ENCODE peak calls at places on chromosomes 11 and 22, in seven cellular contexts. N is HCT116; U is CD8-positive, alpha-beta T cell; I is heart left ventricle; W is BE2C; H is GM23338; O is right lobe of liver. B is an unnamed sample.

GRCh38 chr11:105054723-105055492 is 9.8 kb upstream of the CARD16 start:
- DNase-seq in N (no peak), U (no peak), I (no peak), W (no peak), H (no peak), O (no peak), B (no peak)

GRCh38 chr11:79393362-79394043 is 47.3 kb downstream of the TENM4 start:
- DNase-seq in N (no peak), U (no peak), I (no peak), W (peak; percentile 97), H (peak; percentile 54), O (no peak), B (no peak)

GRCh38 chr22:22767876-22768602 is 119.6 kb upstream of the IGLL5 start:
- DNase-seq in N (no peak), U (no peak), I (no peak), W (no peak), H (peak; percentile 80), O (no peak), B (no peak)

GRCh38 chr11:72411623-72412532 is 22.5 kb downstream of the CLPB start:
- DNase-seq in N (no peak), U (no peak), I (peak; percentile 34), W (peak; percentile 98), H (no peak), O (no peak), B (peak; percentile 67)

GRCh38 chr22:44347098-44347497 is 34.3 kb upstream of the SHISAL1 start:
- DNase-seq in N (no peak), U (no peak), I (no peak), W (no peak), H (no peak), O (no peak), B (no peak)

GRCh38 chr11:67365756-67366384 is 7.5 kb downstream of the CLCF1 start:
- DNase-seq in N (no peak), U (no peak), I (no peak), W (no peak), H (no peak), O (no peak), B (no peak)

GRCh38 chr22:47361247-47361646 is 598.8 kb downstream of the TBC1D22A start:
- DNase-seq in N (no peak), U (no peak), I (no peak), W (no peak), H (no peak), O (no peak), B (no peak)

GRCh38 chr11:2325719-2326118 is 23.9 kb downstream of the TSPAN32 start:
- DNase-seq in N (no peak), U (no peak), I (peak; percentile 64), W (no peak), H (no peak), O (peak; percentile 92), B (no peak)

GRCh38 chr11:70559516-70559915 is 161.2 kb downstream of the CTTN start:
- DNase-seq in N (no peak), U (no peak), I (no peak), W (no peak), H (no peak), O (no peak), B (no peak)

GRCh38 chr11:65041206-65042035 is at the start of gene SAC3D1:
- DNase-seq in N (peak; percentile 19), U (no peak), I (no peak), W (no peak), H (peak; percentile 72), O (peak; percentile 81), B (no peak)

GRCh38 chr22:33167998-33168397 is 109.8 kb upstream of the SYN3 start:
- DNase-seq in N (no peak), U (no peak), I (no peak), W (no peak), H (no peak), O (no peak), B (no peak)

GRCh38 chr11:66851698-66852465 is 5.0 kb upstream of the LRFN4 start:
- DNase-seq in N (no peak), U (no peak), I (no peak), W (peak; percentile 63), H (peak; percentile 78), O (no peak), B (peak; percentile 42)

GRCh38 chr11:79694368-79694767 is 253.5 kb upstream of the TENM4 start:
- DNase-seq in N (no peak), U (no peak), I (no peak), W (no peak), H (no peak), O (no peak), B (no peak)

GRCh38 chr11:119684361-119685072 is 44.5 kb downstream of the NECTIN1 start:
- DNase-seq in N (no peak), U (no peak), I (no peak), W (peak; percentile 50), H (no peak), O (no peak), B (no peak)

GRCh38 chr11:64726211-64726641 is 3.2 kb upstream of the NRXN2 start:
- DNase-seq in N (no peak), U (no peak), I (no peak), W (no peak), H (peak; percentile 41), O (no peak), B (no peak)

GRCh38 chr11:111206472-111206871 is 39.1 kb upstream of the POU2AF2 start:
- DNase-seq in N (no peak), U (no peak), I (no peak), W (no peak), H (no peak), O (no peak), B (no peak)

GRCh38 chr11:126268361-126268707 is 361 bp downstream of the SRPRA start:
- DNase-seq in N (no peak), U (no peak), I (no peak), W (no peak), H (peak; percentile 55), O (no peak), B (no peak)

GRCh38 chr22:46352691-46353386 is 17.3 kb downstream of the TRMU start:
- DNase-seq in N (no peak), U (no peak), I (peak; percentile 71), W (peak; percentile 90), H (no peak), O (no peak), B (no peak)

GRCh38 chr11:63020671-63021255 is 5.1 kb upstream of the SLC22A8 start:
- DNase-seq in N (peak; percentile 56), U (no peak), I (no peak), W (no peak), H (peak; percentile 86), O (no peak), B (no peak)

GRCh38 chr22:31489632-31490495 is at the start of gene EIF4ENIF1:
- DNase-seq in N (peak; percentile 46), U (peak; percentile 93), I (peak; percentile 93), W (peak; percentile 92), H (peak; percentile 87), O (peak; percentile 91), B (peak; percentile 89)

DNA sequence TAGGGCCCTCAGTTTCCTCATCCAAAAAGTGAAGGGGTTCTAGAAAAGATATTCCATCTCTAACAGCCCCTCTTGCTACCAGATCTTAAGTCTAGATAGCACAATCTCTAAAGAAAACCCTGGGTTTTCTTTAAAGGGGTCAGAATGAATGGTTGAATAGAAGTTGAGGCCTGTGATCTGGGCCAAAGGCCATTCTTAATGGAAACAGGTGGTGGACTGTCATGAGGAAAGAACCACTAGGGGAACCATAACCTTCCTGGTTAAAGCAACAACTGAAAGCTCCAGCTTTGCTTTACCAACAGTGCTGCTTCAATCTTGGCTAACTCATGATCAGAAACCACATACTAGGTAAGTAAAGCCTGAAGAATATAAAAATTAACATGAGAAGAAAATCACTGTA is 1.8 kb downstream of the CELF1 start:
- DNase-seq in N (no peak), U (no peak), I (no peak), W (no peak), H (peak; percentile 62), O (no peak), B (no peak)
- TF ChIP-seq CTCF in N (peak; percentile 13), U (no peak), I (peak; percentile 22), W (peak; percentile 56), H (peak; percentile 32), O (peak; percentile 29), B (peak; percentile 55)

DNA sequence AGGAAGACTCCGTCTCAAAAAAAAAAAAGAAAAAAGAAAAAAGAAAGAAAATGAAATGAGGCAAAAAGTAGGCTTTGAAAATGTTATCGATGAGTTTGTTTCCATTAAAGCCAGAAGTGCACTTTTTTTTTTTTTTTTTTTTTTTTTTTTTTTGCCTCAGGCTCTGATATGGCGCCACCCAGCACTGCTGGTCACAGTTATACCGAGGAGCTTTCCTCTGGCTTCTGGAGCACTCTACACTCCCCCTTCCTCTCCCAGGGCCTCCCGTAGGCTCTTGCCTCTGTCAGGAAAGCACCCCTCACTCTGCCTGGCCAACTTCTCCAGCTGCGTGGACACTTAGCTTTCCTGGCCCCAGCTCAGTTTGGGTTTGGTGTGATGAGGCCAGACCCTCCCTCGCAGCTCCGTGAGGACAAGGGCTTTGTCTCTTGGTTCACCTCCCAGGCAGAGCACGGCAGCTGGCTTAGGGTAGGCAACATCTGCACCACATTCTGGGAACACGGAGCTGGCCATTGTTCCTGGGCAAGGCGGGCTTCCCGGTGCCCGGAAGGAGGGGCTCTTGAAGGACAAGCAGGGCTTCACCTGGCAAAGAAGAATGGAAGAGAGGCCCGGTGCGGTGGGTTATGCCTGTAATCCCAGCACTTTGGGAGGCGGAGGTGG is 16.9 kb downstream of the FADS2 start:
- DNase-seq in N (no peak), U (no peak), I (no peak), W (no peak), H (no peak), O (no peak), B (no peak)
- H3K36me3 ChIP-seq in N (no peaks in the 10 kb centered on the region), U (peaks cover 3% of the 10 kb centered on the region), I (peaks cover 68% of the 10 kb centered on the region), W (peaks cover 25% of the 10 kb centered on the region), H (peaks cover 72% of the 10 kb centered on the region), O (peaks cover 12% of the 10 kb centered on the region), B (peaks cover 46% of the 10 kb centered on the region)

GRCh38 chr11:127470485-127470884 is 469.9 kb upstream of the KIRREL3 start:
- DNase-seq in N (no peak), U (no peak), I (no peak), W (no peak), H (peak; percentile 56), O (no peak), B (no peak)

GRCh38 chr11:127474735-127475134 is 474.2 kb upstream of the KIRREL3 start:
- DNase-seq in N (no peak), U (no peak), I (no peak), W (no peak), H (no peak), O (no peak), B (no peak)

DNA sequence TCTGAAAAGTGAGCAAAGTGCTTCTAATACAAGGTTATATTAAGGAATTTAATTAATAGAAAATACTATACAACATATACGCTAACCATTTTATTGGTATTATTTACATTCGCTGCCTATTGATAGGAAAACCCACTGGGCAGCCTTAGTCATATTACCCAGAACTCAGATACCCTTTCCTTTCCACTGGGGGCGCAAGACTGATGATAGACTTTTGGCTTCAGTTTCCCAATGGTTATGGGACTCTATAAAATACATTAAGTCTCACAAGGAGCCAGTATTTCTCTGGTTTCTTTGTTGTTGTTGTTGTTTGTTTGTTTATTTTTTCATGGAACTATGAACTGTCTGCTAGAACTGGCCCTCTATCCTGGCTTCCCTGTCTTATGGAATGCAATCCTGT is 471.1 kb upstream of the KIRREL3 start:
- DNase-seq in N (no peak), U (no peak), I (no peak), W (no peak), H (peak; percentile 40), O (no peak), B (no peak)
- TF ChIP-seq CTCF in N (no peak), U (no peak), I (no peak), W (peak; percentile 39), H (peak; percentile 54), O (no peak), B (peak; percentile 35)

DNA sequence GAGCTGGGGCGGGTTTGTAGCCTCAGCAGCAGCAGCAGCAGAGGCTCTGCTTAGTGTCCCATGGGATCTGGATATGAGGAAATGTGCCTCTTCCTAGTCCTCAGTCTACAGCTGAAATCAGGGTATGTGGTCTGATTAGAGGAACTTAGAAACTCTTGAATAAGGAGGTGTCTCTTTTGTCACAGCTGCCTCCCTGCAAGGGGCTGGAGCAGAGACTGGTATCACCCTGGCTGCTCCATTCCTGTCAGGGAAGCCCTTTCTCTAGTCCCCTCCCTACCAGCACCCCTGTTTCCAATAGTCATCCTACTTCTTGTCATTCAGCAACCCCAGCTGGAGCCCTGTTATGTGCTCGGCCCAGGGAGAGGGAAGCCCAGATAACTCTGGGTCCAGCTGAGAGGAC is 54.3 kb downstream of the CEP164 start:
- DNase-seq in N (no peak), U (no peak), I (no peak), W (no peak), H (no peak), O (no peak), B (no peak)
- H3K36me3 ChIP-seq in N (peaks cover 5% of the 10 kb centered on the region), U (peaks cover 22% of the 10 kb centered on the region), I (peaks cover 43% of the 10 kb centered on the region), W (peaks cover 12% of the 10 kb centered on the region), H (no peaks in the 10 kb centered on the region), O (no peaks in the 10 kb centered on the region), B (peaks cover 39% of the 10 kb centered on the region)

B was measured in GM06990.